ENCODE peak calls at places on chromosomes 5 and 9, in four cellular contexts. One of them, this sample, is unnamed.

GRCh38 chr9:113516840-113517577 is 53.5 kb downstream of the RGS3 start:
- DNase-seq in GM12891: peak; percentile 63
- DNase-seq in HL-60: no peak
- DNase-seq in K562: no peak
- DNase-seq in this sample: peak; percentile 98

GRCh38 chr9:133121200-133122166 is at the start of gene RALGDS:
- DNase-seq in K562: peak; percentile 90
- DNase-seq in GM12891: peak; percentile 93
- DNase-seq in HL-60: peak; percentile 96
- DNase-seq in this sample: no peak

GRCh38 chr5:43268188-43268820 is 44.9 kb downstream of the HMGCS1 start:
- DNase-seq in K562: peak; percentile 68
- DNase-seq in GM12891: no peak
- DNase-seq in HL-60: no peak
- DNase-seq in this sample: peak; percentile 66

GRCh38 chr9:114953016-114953415 is 22.6 kb upstream of the TNFSF8 start:
- DNase-seq in GM12891: no peak
- DNase-seq in HL-60: no peak
- DNase-seq in K562: no peak
- DNase-seq in this sample: no peak

GRCh38 chr9:9108641-9109040 is 1309.1 kb upstream of the DMAC1 start:
- DNase-seq in HL-60: no peak
- DNase-seq in GM12891: no peak
- DNase-seq in K562: no peak
- DNase-seq in this sample: no peak

GRCh38 chr9:105308448-105309412 is 64.3 kb downstream of the SLC44A1 start:
- DNase-seq in GM12891: no peak
- DNase-seq in K562: no peak
- DNase-seq in HL-60: no peak
- DNase-seq in this sample: no peak

GRCh38 chr9:133428579-133429215 is 6.5 kb downstream of the ADAMTS13 start:
- DNase-seq in K562: peak; percentile 64
- DNase-seq in GM12891: peak; percentile 75
- DNase-seq in HL-60: no peak
- DNase-seq in this sample: no peak

GRCh38 chr5:160539431-160539830 is 117.8 kb downstream of the PTTG1 start:
- DNase-seq in HL-60: no peak
- DNase-seq in K562: no peak
- DNase-seq in GM12891: no peak
- DNase-seq in this sample: no peak

GRCh38 chr5:44663991-44664710 is 144.6 kb upstream of the MRPS30 start:
- DNase-seq in GM12891: no peak
- DNase-seq in K562: no peak
- DNase-seq in HL-60: no peak
- DNase-seq in this sample: no peak

DNA sequence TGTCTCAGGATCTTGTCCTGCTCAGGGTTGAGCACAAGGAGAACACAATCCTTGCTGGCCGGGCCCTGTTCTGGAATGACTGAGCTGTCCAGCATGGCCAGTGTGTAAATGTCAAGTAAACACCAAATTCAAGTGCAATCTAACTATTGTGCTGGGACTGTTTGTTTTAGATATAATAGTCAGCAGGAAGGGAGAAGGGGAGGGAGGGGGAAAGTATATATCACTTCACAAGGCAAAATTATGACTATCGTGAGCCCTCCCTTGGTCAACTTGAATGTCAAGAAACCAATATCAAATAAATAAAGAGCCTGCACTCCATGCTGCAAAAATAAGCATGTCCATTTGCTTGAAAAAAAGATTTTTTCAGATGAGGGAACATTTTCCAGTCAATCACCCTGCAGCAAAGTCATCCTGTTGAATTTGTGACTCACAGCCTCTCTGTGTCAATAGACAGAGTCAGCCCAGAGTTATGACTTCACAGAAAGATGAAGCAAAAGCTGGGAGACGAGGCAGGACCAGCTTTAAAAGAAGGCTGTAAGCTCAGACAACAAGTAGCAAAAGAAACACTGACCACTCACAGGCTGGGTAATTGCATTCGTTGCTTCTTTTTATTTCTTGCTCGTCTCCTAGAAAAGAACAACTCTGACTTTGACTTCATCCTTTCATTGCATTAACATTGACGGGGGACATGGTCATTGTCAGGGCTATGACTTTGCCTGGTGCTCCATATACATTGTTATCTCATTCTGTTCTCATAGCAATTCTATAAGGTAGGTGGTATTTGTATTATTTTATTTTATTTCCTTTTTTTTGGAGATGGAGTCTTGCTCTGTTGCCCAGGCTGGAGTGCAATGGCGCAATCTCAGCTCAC is 15.3 kb upstream of the KLF4 start:
- DNase-seq in GM12891: no peak
- DNase-seq in HL-60: no peak
- DNase-seq in K562: no peak
- DNase-seq in this sample: no peak
- TF ChIP-seq SPI1 in GM12891: no peak
- TF ChIP-seq SPI1 in HL-60: no peak
- TF ChIP-seq SPI1 in K562: no peak
- TF ChIP-seq SPI1 in this sample: no peak

GRCh38 chr9:78062710-78063109 is 31.1 kb upstream of the GNAQ start:
- DNase-seq in GM12891: no peak
- DNase-seq in K562: no peak
- DNase-seq in HL-60: no peak
- DNase-seq in this sample: no peak
- TF ChIP-seq SPI1 in GM12891: no peak
- TF ChIP-seq SPI1 in K562: no peak
- TF ChIP-seq SPI1 in HL-60: no peak
- TF ChIP-seq SPI1 in this sample: no peak

GRCh38 chr9:437066-438015 is 222.7 kb downstream of the DOCK8 start:
- DNase-seq in GM12891: no peak
- DNase-seq in K562: no peak
- DNase-seq in HL-60: no peak
- DNase-seq in this sample: no peak
- TF ChIP-seq SPI1 in GM12891: no peak
- TF ChIP-seq SPI1 in K562: no peak
- TF ChIP-seq SPI1 in HL-60: no peak
- TF ChIP-seq SPI1 in this sample: no peak

GRCh38 chr5:177403194-177403825 is 2.8 kb upstream of the PFN3 start:
- DNase-seq in K562: peak; percentile 24
- DNase-seq in HL-60: peak; percentile 67
- DNase-seq in GM12891: peak; percentile 72
- DNase-seq in this sample: no peak
- TF ChIP-seq SPI1 in K562: no peak
- TF ChIP-seq SPI1 in HL-60: no peak
- TF ChIP-seq SPI1 in GM12891: no peak
- TF ChIP-seq SPI1 in this sample: no peak

GRCh38 chr5:5192681-5193080 is 52.6 kb downstream of the ADAMTS16 start:
- DNase-seq in HL-60: no peak
- DNase-seq in K562: no peak
- DNase-seq in GM12891: no peak
- DNase-seq in this sample: no peak
- TF ChIP-seq SPI1 in HL-60: no peak
- TF ChIP-seq SPI1 in K562: no peak
- TF ChIP-seq SPI1 in GM12891: no peak
- TF ChIP-seq SPI1 in this sample: no peak

GRCh38 chr5:151072234-151073025 is 8.4 kb downstream of the TNIP1 start:
- DNase-seq in GM12891: no peak
- DNase-seq in K562: no peak
- DNase-seq in HL-60: no peak
- DNase-seq in this sample: no peak
- TF ChIP-seq SPI1 in GM12891: no peak
- TF ChIP-seq SPI1 in K562: no peak
- TF ChIP-seq SPI1 in HL-60: no peak
- TF ChIP-seq SPI1 in this sample: no peak